ENCODE peak calls at places on chromosome 1, in ten cellular contexts. One of them, this sample, is unnamed.
A peak's percentile ranks its signal among the peaks of the same experiment; 100 is the strongest.

GRCh38 chr1:212477680-212478466 is 45.2 kb downstream of the NENF start:
- DNase-seq in A172: peak; percentile 33
- DNase-seq in activated T-cell treated with anti-CD3 and anti-CD28 coated beads, Interleukin-2, amount 50 U/mL, for 4 hours: no peak
- DNase-seq in tibial artery: no peak
- DNase-seq in left ventricle myocardium superior: no peak
- DNase-seq in activated gamma-delta T cell: no peak
- DNase-seq in activated naive CD4-positive, alpha-beta T cell treated with anti-CD3 and anti-CD28 coated beads for 36 hours: peak; percentile 17
- DNase-seq in NCI-H510A: no peak
- DNase-seq in stimulated activated CD4-positive, alpha-beta T cell treated with anti-CD3 and anti-CD28 coated beads, TNF-alpha, amount 100 ng/mL, for 1 hour: no peak
- DNase-seq in fibroblast of lung: no peak
- DNase-seq in this sample: no peak

GRCh38 chr1:89552481-89553194 is 28.0 kb downstream of the LRRC8B start:
- DNase-seq in A172: no peak
- DNase-seq in activated gamma-delta T cell: no peak
- DNase-seq in fibroblast of lung: peak; percentile 66
- DNase-seq in tibial artery: peak; percentile 27
- DNase-seq in activated naive CD4-positive, alpha-beta T cell treated with anti-CD3 and anti-CD28 coated beads for 36 hours: peak; percentile 45
- DNase-seq in stimulated activated CD4-positive, alpha-beta T cell treated with anti-CD3 and anti-CD28 coated beads, TNF-alpha, amount 100 ng/mL, for 1 hour: no peak
- DNase-seq in activated T-cell treated with anti-CD3 and anti-CD28 coated beads, Interleukin-2, amount 50 U/mL, for 4 hours: no peak
- DNase-seq in NCI-H510A: peak; percentile 54
- DNase-seq in left ventricle myocardium superior: no peak
- DNase-seq in this sample: no peak

GRCh38 chr1:146019225-146020057 is 2.1 kb downstream of the HJV start:
- DNase-seq in activated T-cell treated with anti-CD3 and anti-CD28 coated beads, Interleukin-2, amount 50 U/mL, for 4 hours: no peak
- DNase-seq in left ventricle myocardium superior: peak; percentile 45
- DNase-seq in tibial artery: peak; percentile 19
- DNase-seq in A172: no peak
- DNase-seq in activated gamma-delta T cell: no peak
- DNase-seq in NCI-H510A: no peak
- DNase-seq in stimulated activated CD4-positive, alpha-beta T cell treated with anti-CD3 and anti-CD28 coated beads, TNF-alpha, amount 100 ng/mL, for 1 hour: no peak
- DNase-seq in activated naive CD4-positive, alpha-beta T cell treated with anti-CD3 and anti-CD28 coated beads for 36 hours: no peak
- DNase-seq in fibroblast of lung: no peak
- DNase-seq in this sample: no peak

GRCh38 chr1:11568687-11569086 is 85.5 kb downstream of the FBXO2 start:
- DNase-seq in activated gamma-delta T cell: no peak
- DNase-seq in fibroblast of lung: no peak
- DNase-seq in stimulated activated CD4-positive, alpha-beta T cell treated with anti-CD3 and anti-CD28 coated beads, TNF-alpha, amount 100 ng/mL, for 1 hour: no peak
- DNase-seq in A172: peak; percentile 65
- DNase-seq in NCI-H510A: no peak
- DNase-seq in activated T-cell treated with anti-CD3 and anti-CD28 coated beads, Interleukin-2, amount 50 U/mL, for 4 hours: no peak
- DNase-seq in activated naive CD4-positive, alpha-beta T cell treated with anti-CD3 and anti-CD28 coated beads for 36 hours: no peak
- DNase-seq in left ventricle myocardium superior: no peak
- DNase-seq in tibial artery: no peak
- DNase-seq in this sample: no peak

GRCh38 chr1:217948741-217949140 is 317.6 kb downstream of the SPATA17 start:
- DNase-seq in NCI-H510A: no peak
- DNase-seq in activated T-cell treated with anti-CD3 and anti-CD28 coated beads, Interleukin-2, amount 50 U/mL, for 4 hours: no peak
- DNase-seq in left ventricle myocardium superior: no peak
- DNase-seq in fibroblast of lung: peak; percentile 5
- DNase-seq in stimulated activated CD4-positive, alpha-beta T cell treated with anti-CD3 and anti-CD28 coated beads, TNF-alpha, amount 100 ng/mL, for 1 hour: no peak
- DNase-seq in tibial artery: no peak
- DNase-seq in activated gamma-delta T cell: no peak
- DNase-seq in activated naive CD4-positive, alpha-beta T cell treated with anti-CD3 and anti-CD28 coated beads for 36 hours: no peak
- DNase-seq in A172: no peak
- DNase-seq in this sample: no peak

GRCh38 chr1:160868141-160868540 is 5.5 kb upstream of the CD244 start:
- DNase-seq in activated gamma-delta T cell: no peak
- DNase-seq in NCI-H510A: no peak
- DNase-seq in fibroblast of lung: no peak
- DNase-seq in activated T-cell treated with anti-CD3 and anti-CD28 coated beads, Interleukin-2, amount 50 U/mL, for 4 hours: no peak
- DNase-seq in left ventricle myocardium superior: no peak
- DNase-seq in tibial artery: no peak
- DNase-seq in stimulated activated CD4-positive, alpha-beta T cell treated with anti-CD3 and anti-CD28 coated beads, TNF-alpha, amount 100 ng/mL, for 1 hour: no peak
- DNase-seq in activated naive CD4-positive, alpha-beta T cell treated with anti-CD3 and anti-CD28 coated beads for 36 hours: no peak
- DNase-seq in A172: no peak
- DNase-seq in this sample: no peak

GRCh38 chr1:167746013-167746672 is 24.4 kb downstream of the MPZL1 start:
- DNase-seq in activated naive CD4-positive, alpha-beta T cell treated with anti-CD3 and anti-CD28 coated beads for 36 hours: no peak
- DNase-seq in tibial artery: no peak
- DNase-seq in NCI-H510A: no peak
- DNase-seq in activated T-cell treated with anti-CD3 and anti-CD28 coated beads, Interleukin-2, amount 50 U/mL, for 4 hours: no peak
- DNase-seq in left ventricle myocardium superior: no peak
- DNase-seq in fibroblast of lung: no peak
- DNase-seq in A172: no peak
- DNase-seq in stimulated activated CD4-positive, alpha-beta T cell treated with anti-CD3 and anti-CD28 coated beads, TNF-alpha, amount 100 ng/mL, for 1 hour: no peak
- DNase-seq in activated gamma-delta T cell: no peak
- DNase-seq in this sample: no peak

GRCh38 chr1:165114022-165114888 is 242.3 kb downstream of the LMX1A start:
- DNase-seq in A172: peak; percentile 60
- DNase-seq in stimulated activated CD4-positive, alpha-beta T cell treated with anti-CD3 and anti-CD28 coated beads, TNF-alpha, amount 100 ng/mL, for 1 hour: no peak
- DNase-seq in tibial artery: no peak
- DNase-seq in left ventricle myocardium superior: no peak
- DNase-seq in activated naive CD4-positive, alpha-beta T cell treated with anti-CD3 and anti-CD28 coated beads for 36 hours: peak; percentile 45
- DNase-seq in activated T-cell treated with anti-CD3 and anti-CD28 coated beads, Interleukin-2, amount 50 U/mL, for 4 hours: no peak
- DNase-seq in NCI-H510A: peak; percentile 38
- DNase-seq in activated gamma-delta T cell: no peak
- DNase-seq in fibroblast of lung: peak; percentile 52
- DNase-seq in this sample: no peak

GRCh38 chr1:160309183-160309535 is 24.2 kb upstream of the PEX19 start:
- DNase-seq in stimulated activated CD4-positive, alpha-beta T cell treated with anti-CD3 and anti-CD28 coated beads, TNF-alpha, amount 100 ng/mL, for 1 hour: no peak
- DNase-seq in tibial artery: no peak
- DNase-seq in left ventricle myocardium superior: no peak
- DNase-seq in activated T-cell treated with anti-CD3 and anti-CD28 coated beads, Interleukin-2, amount 50 U/mL, for 4 hours: no peak
- DNase-seq in A172: no peak
- DNase-seq in NCI-H510A: no peak
- DNase-seq in fibroblast of lung: peak; percentile 63
- DNase-seq in activated naive CD4-positive, alpha-beta T cell treated with anti-CD3 and anti-CD28 coated beads for 36 hours: no peak
- DNase-seq in activated gamma-delta T cell: no peak
- DNase-seq in this sample: no peak

GRCh38 chr1:93846151-93846928 is 32.7 kb downstream of the DNTTIP2 start:
- DNase-seq in A172: peak; percentile 58
- DNase-seq in activated T-cell treated with anti-CD3 and anti-CD28 coated beads, Interleukin-2, amount 50 U/mL, for 4 hours: peak; percentile 86
- DNase-seq in left ventricle myocardium superior: peak; percentile 94
- DNase-seq in fibroblast of lung: peak; percentile 79
- DNase-seq in stimulated activated CD4-positive, alpha-beta T cell treated with anti-CD3 and anti-CD28 coated beads, TNF-alpha, amount 100 ng/mL, for 1 hour: peak; percentile 64
- DNase-seq in activated gamma-delta T cell: peak; percentile 74
- DNase-seq in NCI-H510A: peak; percentile 97
- DNase-seq in tibial artery: peak; percentile 91
- DNase-seq in activated naive CD4-positive, alpha-beta T cell treated with anti-CD3 and anti-CD28 coated beads for 36 hours: peak; percentile 75
- DNase-seq in this sample: peak; percentile 96

This sample was measured in mesenteric fat pad.